ENCODE peak calls at places on chromosomes 5 and 9, in four cellular contexts. One of them, this sample, is unnamed.
A peak's percentile ranks its signal among the peaks of the same experiment; 100 is the strongest.

GRCh38 chr5:11251242-11251641 is 490.2 kb upstream of the DAP start:
- DNase-seq in heart right ventricle: no peak
- DNase-seq in thoracic aorta: no peak
- DNase-seq in Caco-2: peak; percentile 73
- DNase-seq in this sample: no peak

GRCh38 chr5:175288048-175288621 is 155.8 kb downstream of the DRD1 start:
- DNase-seq in heart right ventricle: no peak
- DNase-seq in thoracic aorta: no peak
- DNase-seq in Caco-2: peak; percentile 60
- DNase-seq in this sample: peak; percentile 45

GRCh38 chr9:91421022-91421765 is 2.4 kb downstream of the NFIL3 start:
- DNase-seq in heart right ventricle: peak; percentile 38
- DNase-seq in thoracic aorta: no peak
- DNase-seq in Caco-2: no peak
- DNase-seq in this sample: peak; percentile 72

GRCh38 chr9:112655633-112656032 is 62.3 kb downstream of the INIP start:
- DNase-seq in heart right ventricle: no peak
- DNase-seq in thoracic aorta: no peak
- DNase-seq in Caco-2: peak; percentile 44
- DNase-seq in this sample: no peak

GRCh38 chr5:177483042-177483441 is 9.6 kb upstream of the DBN1 start:
- DNase-seq in heart right ventricle: no peak
- DNase-seq in thoracic aorta: no peak
- DNase-seq in Caco-2: no peak
- DNase-seq in this sample: no peak

GRCh38 chr9:131402738-131403492 is 9.0 kb downstream of the PRRC2B start:
- DNase-seq in heart right ventricle: peak; percentile 79
- DNase-seq in thoracic aorta: peak; percentile 87
- DNase-seq in Caco-2: no peak
- DNase-seq in this sample: peak; percentile 93

GRCh38 chr9:134227451-134228411 is 63.4 kb upstream of the RNU6ATAC start:
- DNase-seq in heart right ventricle: no peak
- DNase-seq in thoracic aorta: no peak
- DNase-seq in Caco-2: no peak
- DNase-seq in this sample: peak; percentile 53

GRCh38 chr5:176850371-176851245 is 40.2 kb downstream of the UNC5A start:
- DNase-seq in heart right ventricle: no peak
- DNase-seq in thoracic aorta: no peak
- DNase-seq in Caco-2: no peak
- DNase-seq in this sample: peak; percentile 63

GRCh38 chr5:137466888-137467287 is 32.2 kb downstream of the SPOCK1 start:
- DNase-seq in heart right ventricle: no peak
- DNase-seq in thoracic aorta: peak; percentile 19
- DNase-seq in Caco-2: no peak
- DNase-seq in this sample: peak; percentile 16

GRCh38 chr5:139668064-139668880 is 20.1 kb downstream of the CXXC5 start:
- DNase-seq in heart right ventricle: peak; percentile 57
- DNase-seq in thoracic aorta: no peak
- DNase-seq in Caco-2: no peak
- DNase-seq in this sample: peak; percentile 86

GRCh38 chr9:128628471-128629048 is 28.1 kb downstream of the DYNC2I2 start:
- DNase-seq in heart right ventricle: peak; percentile 80
- DNase-seq in thoracic aorta: no peak
- DNase-seq in Caco-2: peak; percentile 66
- DNase-seq in this sample: peak; percentile 83

GRCh38 chr9:33426843-33427293 is 20.5 kb downstream of the AQP3 start:
- DNase-seq in heart right ventricle: no peak
- DNase-seq in thoracic aorta: no peak
- DNase-seq in Caco-2: no peak
- DNase-seq in this sample: no peak

GRCh38 chr5:92800360-92800759 is 780.7 kb downstream of the NR2F1-AS1 start:
- DNase-seq in heart right ventricle: no peak
- DNase-seq in thoracic aorta: no peak
- DNase-seq in Caco-2: no peak
- DNase-seq in this sample: no peak

GRCh38 chr9:123074627-123075026 is 41.2 kb downstream of the GPR21 start:
- DNase-seq in heart right ventricle: no peak
- DNase-seq in thoracic aorta: no peak
- DNase-seq in Caco-2: no peak
- DNase-seq in this sample: no peak

GRCh38 chr9:81902601-81903000 is 25.6 kb upstream of the SPATA31D4 start:
- DNase-seq in heart right ventricle: no peak
- DNase-seq in thoracic aorta: no peak
- DNase-seq in Caco-2: no peak
- DNase-seq in this sample: no peak

GRCh38 chr9:2740616-2741015 is 23.3 kb downstream of the KCNV2 start:
- DNase-seq in heart right ventricle: no peak
- DNase-seq in thoracic aorta: no peak
- DNase-seq in Caco-2: no peak
- DNase-seq in this sample: no peak

GRCh38 chr5:67211926-67212325 is 15.3 kb upstream of the CD180 start:
- DNase-seq in heart right ventricle: no peak
- DNase-seq in thoracic aorta: no peak
- DNase-seq in Caco-2: no peak
- DNase-seq in this sample: no peak

GRCh38 chr5:42994285-42995151 is 45.6 kb downstream of the ANXA2R start:
- DNase-seq in heart right ventricle: peak; percentile 80
- DNase-seq in thoracic aorta: no peak
- DNase-seq in Caco-2: peak; percentile 67
- DNase-seq in this sample: peak; percentile 92

GRCh38 chr5:172870261-172870806 is 36.3 kb downstream of the ERGIC1 start:
- DNase-seq in heart right ventricle: no peak
- DNase-seq in thoracic aorta: peak; percentile 73
- DNase-seq in Caco-2: no peak
- DNase-seq in this sample: peak; percentile 63

GRCh38 chr5:111735829-111736228 is 21.2 kb downstream of the NREP start:
- DNase-seq in heart right ventricle: no peak
- DNase-seq in thoracic aorta: peak; percentile 26
- DNase-seq in Caco-2: no peak
- DNase-seq in this sample: peak; percentile 54

GRCh38 chr5:137206030-137206715 is 293.0 kb downstream of the SPOCK1 start:
- DNase-seq in heart right ventricle: no peak
- DNase-seq in thoracic aorta: no peak
- DNase-seq in Caco-2: no peak
- DNase-seq in this sample: no peak

GRCh38 chr5:169431386-169431785 is 130.4 kb upstream of the SLIT3 start:
- DNase-seq in heart right ventricle: no peak
- DNase-seq in thoracic aorta: no peak
- DNase-seq in Caco-2: no peak
- DNase-seq in this sample: no peak

GRCh38 chr9:73714294-73714693 is 562.6 kb downstream of the ANXA1 start:
- DNase-seq in heart right ventricle: no peak
- DNase-seq in thoracic aorta: no peak
- DNase-seq in Caco-2: no peak
- DNase-seq in this sample: no peak

GRCh38 chr5:131749723-131750470 is 46.9 kb downstream of the FNIP1 start:
- DNase-seq in heart right ventricle: no peak
- DNase-seq in thoracic aorta: no peak
- DNase-seq in Caco-2: no peak
- DNase-seq in this sample: no peak

GRCh38 chr5:91061094-91061493 is 322.0 kb downstream of the ARRDC3 start:
- DNase-seq in heart right ventricle: no peak
- DNase-seq in thoracic aorta: no peak
- DNase-seq in Caco-2: no peak
- DNase-seq in this sample: no peak

GRCh38 chr5:120055858-120056257 is 408.2 kb upstream of the PRR16 start:
- DNase-seq in heart right ventricle: no peak
- DNase-seq in thoracic aorta: no peak
- DNase-seq in Caco-2: no peak
- DNase-seq in this sample: no peak

GRCh38 chr5:109387408-109387974 is 22.3 kb downstream of the PJA2 start:
- DNase-seq in heart right ventricle: no peak
- DNase-seq in thoracic aorta: no peak
- DNase-seq in Caco-2: no peak
- DNase-seq in this sample: no peak

GRCh38 chr9:111400564-111400898 is 70.5 kb upstream of the OR2K2 start:
- DNase-seq in heart right ventricle: no peak
- DNase-seq in thoracic aorta: no peak
- DNase-seq in Caco-2: no peak
- DNase-seq in this sample: no peak

GRCh38 chr9:84411647-84412267 is 71.2 kb upstream of the SLC28A3 start:
- DNase-seq in heart right ventricle: no peak
- DNase-seq in thoracic aorta: no peak
- DNase-seq in Caco-2: no peak
- DNase-seq in this sample: no peak

GRCh38 chr5:160616712-160617497 is 195.2 kb downstream of the PTTG1 start:
- DNase-seq in heart right ventricle: no peak
- DNase-seq in thoracic aorta: no peak
- DNase-seq in Caco-2: no peak
- DNase-seq in this sample: no peak

GRCh38 chr9:132712753-132713152 is 42.5 kb downstream of the GTF3C4 start:
- DNase-seq in heart right ventricle: no peak
- DNase-seq in thoracic aorta: no peak
- DNase-seq in Caco-2: no peak
- DNase-seq in this sample: no peak
- H3K27me3 ChIP-seq in heart right ventricle: peaks cover 10% of the 10 kb centered on the region
- H3K27me3 ChIP-seq in thoracic aorta: no peaks in the 10 kb centered on the region
- H3K27me3 ChIP-seq in Caco-2: no peaks in the 10 kb centered on the region
- H3K27me3 ChIP-seq in this sample: no peaks in the 10 kb centered on the region

DNA sequence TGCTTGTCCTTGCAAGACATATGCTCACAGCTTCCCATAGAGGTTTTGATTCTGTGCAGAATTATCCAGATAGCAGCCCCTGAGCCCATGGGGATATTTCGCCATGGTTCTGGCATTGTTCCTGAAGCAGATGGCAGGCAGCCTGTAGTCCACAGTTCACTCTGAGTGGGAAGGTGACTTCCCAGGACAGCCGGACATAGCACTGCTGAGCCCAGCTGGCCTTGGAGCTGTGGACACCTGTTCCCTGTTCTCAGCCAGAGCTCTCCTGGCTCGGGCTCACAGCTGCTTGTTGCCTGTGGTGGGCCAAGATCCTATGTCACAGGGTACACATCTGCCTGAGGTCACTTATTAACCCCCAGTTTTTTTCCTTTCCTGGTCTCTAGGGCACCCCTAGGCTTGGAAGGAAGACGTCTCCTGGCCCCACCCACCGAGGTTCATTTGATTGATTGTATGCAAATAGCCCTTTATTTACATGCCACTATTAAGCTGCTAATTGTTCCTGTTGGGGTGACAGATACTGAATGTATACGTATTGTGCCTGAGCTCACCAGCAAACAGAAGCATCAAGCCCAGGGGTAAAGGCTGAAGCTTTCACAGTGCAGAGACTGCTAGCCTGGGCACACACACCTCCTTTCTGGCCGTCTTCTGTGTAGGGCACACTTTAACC is 96.6 kb upstream of the DMRT1 start:
- DNase-seq in heart right ventricle: peak; percentile 79
- DNase-seq in thoracic aorta: no peak
- DNase-seq in Caco-2: no peak
- DNase-seq in this sample: peak; percentile 70
- H3K4me1 ChIP-seq in heart right ventricle: peaks cover 31% of the 10 kb centered on the region
- H3K4me1 ChIP-seq in thoracic aorta: peaks cover 99% of the 10 kb centered on the region
- H3K4me1 ChIP-seq in Caco-2: no peaks in the 10 kb centered on the region
- H3K4me1 ChIP-seq in this sample: peaks cover 11% of the 10 kb centered on the region

GRCh38 chr9:137045294-137046093 is 483 bp downstream of the NPDC1 start:
- DNase-seq in heart right ventricle: peak; percentile 55
- DNase-seq in thoracic aorta: no peak
- DNase-seq in Caco-2: peak; percentile 28
- DNase-seq in this sample: peak; percentile 82
- H3K27me3 ChIP-seq in heart right ventricle: peaks cover 28% of the 10 kb centered on the region
- H3K27me3 ChIP-seq in thoracic aorta: peaks cover 14% of the 10 kb centered on the region
- H3K27me3 ChIP-seq in Caco-2: no peaks in the 10 kb centered on the region
- H3K27me3 ChIP-seq in this sample: no peaks in the 10 kb centered on the region

GRCh38 chr5:393846-394275 is 49.1 kb upstream of the EXOC3 start:
- DNase-seq in heart right ventricle: no peak
- DNase-seq in thoracic aorta: no peak
- DNase-seq in Caco-2: no peak
- DNase-seq in this sample: no peak
- H3K4me1 ChIP-seq in heart right ventricle: no peaks in the 10 kb centered on the region
- H3K4me1 ChIP-seq in thoracic aorta: no peaks in the 10 kb centered on the region
- H3K4me1 ChIP-seq in Caco-2: no peaks in the 10 kb centered on the region
- H3K4me1 ChIP-seq in this sample: no peaks in the 10 kb centered on the region

DNA sequence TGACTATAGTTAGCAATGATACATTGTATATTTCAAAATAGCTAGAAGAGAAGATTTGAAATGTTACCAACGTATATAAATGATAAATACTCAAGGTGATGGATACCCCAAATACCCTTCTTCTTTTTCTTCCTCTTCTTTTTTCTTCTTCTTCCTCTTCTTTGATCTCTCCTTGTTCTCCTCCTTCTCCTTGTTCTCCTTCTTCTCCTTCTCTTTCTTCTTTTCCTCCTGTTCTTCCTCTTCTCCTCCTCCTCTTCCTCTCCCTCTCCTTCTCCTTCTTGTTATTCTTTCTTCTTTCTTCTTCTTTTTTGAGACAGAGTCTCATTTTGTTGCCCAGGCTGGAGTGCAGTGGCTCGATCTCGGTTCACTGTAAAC is 616 bp upstream of the SPEF2 start:
- DNase-seq in heart right ventricle: no peak
- DNase-seq in thoracic aorta: no peak
- DNase-seq in Caco-2: no peak
- DNase-seq in this sample: no peak
- H3K27me3 ChIP-seq in heart right ventricle: no peaks in the 10 kb centered on the region
- H3K27me3 ChIP-seq in thoracic aorta: no peaks in the 10 kb centered on the region
- H3K27me3 ChIP-seq in Caco-2: no peaks in the 10 kb centered on the region
- H3K27me3 ChIP-seq in this sample: no peaks in the 10 kb centered on the region

DNA sequence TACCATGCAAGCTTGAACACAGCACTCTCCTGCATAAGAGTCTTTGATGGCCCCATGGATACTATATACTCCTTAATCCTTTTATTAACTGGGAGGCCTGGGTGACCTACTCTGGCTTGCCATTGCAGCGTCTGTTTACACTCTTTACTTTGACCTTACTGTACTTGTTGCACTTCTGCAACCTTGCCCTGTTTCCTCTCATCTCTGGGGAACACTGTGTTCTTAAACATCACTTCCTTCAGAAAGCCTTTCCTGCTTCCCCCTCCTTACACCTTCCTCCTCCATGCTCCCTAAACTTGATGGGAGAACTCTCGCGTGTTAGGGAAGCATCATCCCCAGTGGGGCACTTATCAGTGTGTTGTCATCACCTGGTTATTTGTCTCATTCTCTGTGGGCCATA is 222.3 kb downstream of the NR3C1 start:
- DNase-seq in heart right ventricle: no peak
- DNase-seq in thoracic aorta: no peak
- DNase-seq in Caco-2: no peak
- DNase-seq in this sample: no peak
- H3K4me1 ChIP-seq in heart right ventricle: peaks cover 33% of the 10 kb centered on the region
- H3K4me1 ChIP-seq in thoracic aorta: peaks cover 56% of the 10 kb centered on the region
- H3K4me1 ChIP-seq in Caco-2: no peaks in the 10 kb centered on the region
- H3K4me1 ChIP-seq in this sample: peaks cover 19% of the 10 kb centered on the region

GRCh38 chr9:136622538-136622948 is 40.2 kb upstream of the EGFL7 start:
- DNase-seq in heart right ventricle: no peak
- DNase-seq in thoracic aorta: no peak
- DNase-seq in Caco-2: no peak
- DNase-seq in this sample: no peak
- H3K27me3 ChIP-seq in heart right ventricle: no peaks in the 10 kb centered on the region
- H3K27me3 ChIP-seq in thoracic aorta: no peaks in the 10 kb centered on the region
- H3K27me3 ChIP-seq in Caco-2: no peaks in the 10 kb centered on the region
- H3K27me3 ChIP-seq in this sample: no peaks in the 10 kb centered on the region

DNA sequence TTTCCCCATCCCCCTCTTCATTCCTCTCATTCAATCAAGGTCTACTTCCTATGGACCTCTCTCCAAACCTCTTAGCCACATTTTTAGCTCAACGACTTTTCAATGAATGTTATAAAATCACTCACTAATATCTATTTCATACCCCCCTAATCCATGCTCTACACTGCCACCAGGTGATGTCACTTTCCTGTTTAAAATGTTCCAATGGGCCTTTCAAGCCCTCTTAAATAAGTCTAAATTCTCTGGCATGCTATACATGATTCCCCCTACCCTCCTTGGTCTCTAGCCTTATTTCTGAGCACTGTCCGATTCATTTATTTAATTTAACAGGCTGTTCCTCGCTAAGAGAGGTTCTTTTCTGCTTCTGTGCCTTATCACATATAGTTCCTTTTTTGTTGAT is 9.3 kb downstream of the ABHD17B start:
- DNase-seq in heart right ventricle: no peak
- DNase-seq in thoracic aorta: no peak
- DNase-seq in Caco-2: no peak
- DNase-seq in this sample: no peak
- H3K4me1 ChIP-seq in heart right ventricle: peaks cover 53% of the 10 kb centered on the region
- H3K4me1 ChIP-seq in thoracic aorta: peaks cover 21% of the 10 kb centered on the region
- H3K4me1 ChIP-seq in Caco-2: no peaks in the 10 kb centered on the region
- H3K4me1 ChIP-seq in this sample: peaks cover 6% of the 10 kb centered on the region